ENCODE peak calls at places on chromosomes 2 and 18, in seven cellular contexts. Q is body of pancreas; P is tibial nerve; E is CD8-positive, alpha-beta T cell; U is thoracic aorta; D is tibial artery; V is lower lobe of right lung. Y is an unnamed sample. For H3K9me3, the result is how much of the 10 kb centered on the place peaks cover.

GRCh38 chr2:46857871-46858696 is 57.5 kb downstream of the MCFD2 start:
- DNase-seq in Q (no peak), P (no peak), E (no peak), U (no peak), D (no peak), V (no peak), Y (no peak)

GRCh38 chr2:64400733-64401500 is 53.0 kb upstream of the LGALSL start:
- DNase-seq in Q (no peak), P (no peak), E (no peak), U (no peak), D (no peak), V (no peak), Y (peak)

GRCh38 chr2:127305985-127306585 is 12.1 kb upstream of the ERCC3 start:
- DNase-seq in Q (no peak), P (no peak), E (no peak), U (no peak), D (no peak), V (no peak), Y (no peak)

GRCh38 chr2:205403244-205403845 is 279.0 kb upstream of the NRP2 start:
- DNase-seq in Q (no peak), P (no peak), E (no peak), U (no peak), D (no peak), V (no peak), Y (no peak)

GRCh38 chr2:167592441-167592840 is 655.0 kb downstream of the STK39 start:
- DNase-seq in Q (no peak), P (no peak), E (no peak), U (no peak), D (no peak), V (no peak), Y (no peak)

GRCh38 chr2:237350597-237350996 is 63.4 kb downstream of the COL6A3 start:
- DNase-seq in Q (no peak), P (no peak), E (no peak), U (no peak), D (no peak), V (no peak), Y (no peak)

GRCh38 chr2:207311316-207312005 is 145.7 kb upstream of the KLF7 start:
- DNase-seq in Q (no peak), P (no peak), E (no peak), U (no peak), D (peak), V (peak), Y (no peak)

GRCh38 chr18:56402872-56403516 is 235.4 kb downstream of the TXNL1 start:
- DNase-seq in Q (no peak), P (no peak), E (no peak), U (no peak), D (no peak), V (no peak), Y (no peak)

GRCh38 chr2:25230128-25230527 is 61.7 kb upstream of the POMC start:
- DNase-seq in Q (no peak), P (no peak), E (no peak), U (no peak), D (no peak), V (no peak), Y (no peak)

GRCh38 chr2:77443076-77443475 is 79.1 kb downstream of the LRRTM4 start:
- DNase-seq in Q (no peak), P (no peak), E (no peak), U (no peak), D (no peak), V (no peak), Y (no peak)

GRCh38 chr2:103921161-103921560 is 932.8 kb upstream of the POU3F3 start:
- DNase-seq in Q (no peak), P (no peak), E (no peak), U (no peak), D (no peak), V (no peak), Y (no peak)

GRCh38 chr2:202102425-202103005 is 29.5 kb downstream of the KIAA2012 start:
- DNase-seq in Q (no peak), P (no peak), E (no peak), U (no peak), D (no peak), V (no peak), Y (peak)

GRCh38 chr2:216029416-216030129 is 16.2 kb upstream of the MREG start:
- DNase-seq in Q (no peak), P (no peak), E (no peak), U (no peak), D (no peak), V (no peak), Y (no peak)

GRCh38 chr2:113080134-113080533 is 12.4 kb downstream of the IL1F10 start:
- DNase-seq in Q (peak), P (no peak), E (peak), U (no peak), D (no peak), V (peak), Y (peak)

GRCh38 chr2:109148347-109148746 is 19.3 kb downstream of the SH3RF3 start:
- DNase-seq in Q (no peak), P (no peak), E (no peak), U (no peak), D (no peak), V (no peak), Y (no peak)

GRCh38 chr2:74009577-74009976 is 24.9 kb downstream of the TET3 start:
- DNase-seq in Q (no peak), P (no peak), E (no peak), U (no peak), D (no peak), V (no peak), Y (peak)

GRCh38 chr2:97900806-97901205 is 94.9 kb downstream of the TMEM131 start:
- DNase-seq in Q (no peak), P (no peak), E (no peak), U (no peak), D (no peak), V (no peak), Y (no peak)

GRCh38 chr2:60934153-60934722 is 52.9 kb downstream of the REL start:
- DNase-seq in Q (no peak), P (no peak), E (no peak), U (no peak), D (no peak), V (no peak), Y (no peak)

GRCh38 chr2:73931531-73932500 is 5.1 kb downstream of the DGUOK start:
- DNase-seq in Q (no peak), P (no peak), E (no peak), U (no peak), D (no peak), V (no peak), Y (no peak)

GRCh38 chr2:78861546-78861945 is 164.0 kb upstream of the REG3G start:
- DNase-seq in Q (no peak), P (no peak), E (no peak), U (no peak), D (no peak), V (no peak), Y (peak)

GRCh38 chr18:65214456-65214855 is 536.4 kb upstream of the CDH7 start:
- DNase-seq in Q (no peak), P (no peak), E (no peak), U (no peak), D (no peak), V (no peak), Y (no peak)

GRCh38 chr2:219609149-219609750 is 11.6 kb downstream of the STK11IP start:
- DNase-seq in Q (no peak), P (no peak), E (no peak), U (no peak), D (peak), V (no peak), Y (peak)

GRCh38 chr2:187519419-187520120 is 34.7 kb downstream of the TFPI start:
- DNase-seq in Q (no peak), P (no peak), E (no peak), U (no peak), D (no peak), V (no peak), Y (no peak)

GRCh38 chr2:26528186-26528585 is 50.3 kb upstream of the OTOF start:
- DNase-seq in Q (no peak), P (no peak), E (no peak), U (no peak), D (peak), V (no peak), Y (no peak)

GRCh38 chr2:6957910-6958615 is 40.9 kb downstream of the RNF144A start:
- DNase-seq in Q (no peak), P (no peak), E (no peak), U (no peak), D (no peak), V (no peak), Y (peak)

GRCh38 chr18:24463233-24463775 is 2.9 kb downstream of the HRH4 start:
- DNase-seq in Q (no peak), P (no peak), E (no peak), U (no peak), D (no peak), V (no peak), Y (no peak)

GRCh38 chr2:3505771-3506170 is 13.6 kb downstream of the ADI1 start:
- DNase-seq in Q (no peak), P (no peak), E (no peak), U (no peak), D (no peak), V (no peak), Y (peak)

GRCh38 chr18:54269924-54270844 is 867 bp downstream of the POLI start:
- DNase-seq in Q (peak), P (no peak), E (no peak), U (peak), D (peak), V (no peak), Y (peak)

GRCh38 chr18:51339866-51340265 is 142.4 kb upstream of the MEX3C start:
- DNase-seq in Q (no peak), P (no peak), E (no peak), U (no peak), D (no peak), V (no peak), Y (no peak)

GRCh38 chr18:13266208-13267100 is 47.9 kb downstream of the LDLRAD4 start:
- DNase-seq in Q (no peak), P (no peak), E (no peak), U (no peak), D (peak), V (peak), Y (no peak)

GRCh38 chr2:71154798-71155197 is 24.4 kb downstream of the MPHOSPH10 start:
- DNase-seq in Q (no peak), P (no peak), E (no peak), U (no peak), D (no peak), V (no peak), Y (peak)

GRCh38 chr2:16282511-16282910 is 342.2 kb downstream of the MYCN start:
- DNase-seq in Q (no peak), P (no peak), E (no peak), U (no peak), D (no peak), V (no peak), Y (no peak)

GRCh38 chr2:221431477-221431876 is 140.6 kb downstream of the EPHA4 start:
- DNase-seq in Q (no peak), P (no peak), E (no peak), U (no peak), D (no peak), V (no peak), Y (no peak)

GRCh38 chr2:79554899-79555298 is 42.0 kb downstream of the CTNNA2 start:
- DNase-seq in Q (no peak), P (no peak), E (no peak), U (no peak), D (no peak), V (no peak), Y (no peak)

GRCh38 chr2:121564905-121565304 is 34.2 kb downstream of the RNU4ATAC start:
- DNase-seq in Q (no peak), P (no peak), E (no peak), U (no peak), D (no peak), V (no peak), Y (no peak)

GRCh38 chr2:209431701-209432100 is 7.9 kb downstream of the MAP2 start:
- DNase-seq in Q (no peak), P (no peak), E (no peak), U (no peak), D (no peak), V (no peak), Y (no peak)

GRCh38 chr2:233974530-233975071 is 57.4 kb downstream of the TRPM8 start:
- DNase-seq in Q (peak), P (peak), E (no peak), U (no peak), D (no peak), V (no peak), Y (no peak)

GRCh38 chr2:239106314-239106908 is 258.5 kb downstream of the TWIST2 start:
- DNase-seq in Q (no peak), P (no peak), E (no peak), U (no peak), D (no peak), V (no peak), Y (peak)

GRCh38 chr2:129891341-129892320 is 87.8 kb upstream of the RAB6C start:
- DNase-seq in Q (no peak), P (no peak), E (no peak), U (no peak), D (no peak), V (no peak), Y (no peak)
- TF ChIP-seq CTCF in Q (no peak), P (no peak), E (no peak), U (no peak), D (no peak), V (no peak), Y (no peak)

GRCh38 chr2:51881673-51882072 is 849.7 kb upstream of the NRXN1 start:
- DNase-seq in Q (no peak), P (no peak), E (no peak), U (no peak), D (no peak), V (no peak), Y (no peak)

DNA sequence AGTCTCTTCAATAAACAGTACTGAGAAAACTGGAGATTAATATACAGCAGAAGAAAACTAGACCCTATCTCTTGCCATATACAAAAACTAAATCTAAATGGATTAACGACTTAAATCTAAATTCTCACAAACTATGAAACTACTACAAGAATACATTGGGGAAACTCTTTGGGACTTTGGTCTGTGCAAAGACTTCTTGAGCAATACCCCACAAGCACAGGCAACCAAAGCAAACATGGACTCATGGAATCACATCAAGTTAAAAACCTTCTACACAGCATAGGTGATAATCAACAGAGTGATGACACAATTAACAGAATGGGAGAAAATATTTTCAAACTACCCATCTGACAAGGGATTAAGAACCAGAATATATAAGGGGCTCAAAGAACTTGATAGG is 848.2 kb upstream of the NRXN1 start:
- DNase-seq in Q (no peak), P (no peak), E (no peak), U (no peak), D (no peak), V (no peak), Y (no peak)
- H3K9me3 ChIP-seq in Q (under half), P (under half), E (under half), U (under half), D (under half), V (under half), Y (under half)

GRCh38 chr2:10022464-10022863 is 20.9 kb upstream of the KLF11 start:
- DNase-seq in Q (no peak), P (no peak), E (no peak), U (no peak), D (no peak), V (peak), Y (no peak)
- TF ChIP-seq CTCF in Q (peak), P (no peak), E (no peak), U (no peak), D (no peak), V (no peak), Y (peak)

GRCh38 chr2:145416640-145417039 is 896.7 kb upstream of the ZEB2 start:
- DNase-seq in Q (no peak), P (no peak), E (no peak), U (no peak), D (no peak), V (no peak), Y (no peak)
- H3K9me3 ChIP-seq in Q (under half), P (under half), E (under half), U (under half), D (under half), V (under half), Y (under half)

GRCh38 chr18:25595274-25595673 is 243.3 kb upstream of the ZNF521 start:
- DNase-seq in Q (no peak), P (no peak), E (no peak), U (no peak), D (no peak), V (no peak), Y (no peak)

GRCh38 chr18:25590456-25590855 is 238.5 kb upstream of the ZNF521 start:
- DNase-seq in Q (no peak), P (no peak), E (no peak), U (no peak), D (no peak), V (no peak), Y (no peak)

GRCh38 chr18:25592804-25593360 is 240.9 kb upstream of the ZNF521 start:
- DNase-seq in Q (no peak), P (no peak), E (no peak), U (no peak), D (no peak), V (no peak), Y (no peak)

GRCh38 chr18:25599443-25599842 is 247.5 kb upstream of the ZNF521 start:
- DNase-seq in Q (no peak), P (no peak), E (no peak), U (no peak), D (no peak), V (no peak), Y (no peak)

DNA sequence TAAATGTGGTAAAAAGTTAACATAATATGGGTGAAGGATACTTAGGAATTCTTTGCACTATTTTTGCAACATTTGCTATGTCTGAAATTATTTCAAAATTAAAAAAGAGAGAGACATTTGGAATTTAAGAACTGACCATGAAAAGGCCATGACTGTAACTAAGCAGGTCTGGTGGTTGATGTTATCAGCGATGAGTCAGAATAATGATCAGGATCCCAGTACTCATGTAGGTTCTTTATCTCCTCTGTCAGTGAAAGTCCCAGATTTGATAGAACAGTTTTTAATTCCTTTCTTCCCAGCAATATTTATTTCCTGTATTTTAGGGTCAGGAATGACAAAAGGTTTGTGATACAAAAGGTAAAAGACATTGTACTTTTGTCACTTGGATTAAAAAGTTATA is 242.4 kb upstream of the ZNF521 start:
- DNase-seq in Q (no peak), P (no peak), E (no peak), U (no peak), D (no peak), V (no peak), Y (no peak)
- TF ChIP-seq CTCF in Q (no peak), P (no peak), E (no peak), U (no peak), D (no peak), V (no peak), Y (no peak)